ENCODE peak calls at places on chromosome 16, in nine cellular contexts. F is fibroblast of the aortic adventitia, R is lower leg skin, U is psoas muscle, W is fibroblast of mammary gland, K is heart right ventricle, E is HFF-Myc, X is progenitor cell of endocrine pancreas, Q is foreskin fibroblast. G is an unnamed sample.

GRCh38 chr16:87351320-87351698 is 32.3 kb downstream of the FBXO31 start:
- DNase-seq in F (peak), R (no peak), U (no peak), W (no peak), K (peak), E (no peak), X (no peak), Q (peak), G (no peak)

GRCh38 chr16:54945063-54945462 is 14.4 kb downstream of the IRX5 start:
- DNase-seq in F (no peak), R (no peak), U (no peak), W (no peak), K (no peak), E (no peak), X (no peak), Q (no peak), G (no peak)

GRCh38 chr16:13421726-13422125 is 498.2 kb upstream of the ERCC4 start:
- DNase-seq in F (no peak), R (no peak), U (no peak), W (peak), K (no peak), E (no peak), X (no peak), Q (peak), G (no peak)

GRCh38 chr16:8882725-8883377 is 700 bp downstream of the LITAFD start:
- DNase-seq in F (no peak), R (no peak), U (peak), W (no peak), K (no peak), E (no peak), X (no peak), Q (no peak), G (no peak)

GRCh38 chr16:46822270-46822669 is 8.7 kb downstream of the C16orf87 start:
- DNase-seq in F (peak), R (no peak), U (no peak), W (peak), K (no peak), E (no peak), X (no peak), Q (peak), G (no peak)

GRCh38 chr16:73399486-73399885 is 351.6 kb upstream of the ZFHX3 start:
- DNase-seq in F (no peak), R (no peak), U (no peak), W (no peak), K (no peak), E (no peak), X (no peak), Q (no peak), G (no peak)

GRCh38 chr16:82368041-82368440 is 198.0 kb upstream of the MPHOSPH6 start:
- DNase-seq in F (peak), R (no peak), U (peak), W (peak), K (peak), E (no peak), X (no peak), Q (peak), G (peak)

GRCh38 chr16:11612110-11612981 is 25.6 kb upstream of the LITAF start:
- DNase-seq in F (no peak), R (no peak), U (no peak), W (no peak), K (no peak), E (no peak), X (no peak), Q (no peak), G (peak)

GRCh38 chr16:15808071-15808470 is 48.8 kb downstream of the MYH11 start:
- DNase-seq in F (no peak), R (no peak), U (no peak), W (no peak), K (no peak), E (no peak), X (no peak), Q (no peak), G (no peak)

GRCh38 chr16:68367034-68367433 is 56.2 kb downstream of the PRMT7 start:
- DNase-seq in F (peak), R (no peak), U (no peak), W (peak), K (no peak), E (no peak), X (no peak), Q (peak), G (peak)

GRCh38 chr16:86050111-86050510 is 151.1 kb downstream of the IRF8 start:
- DNase-seq in F (no peak), R (no peak), U (no peak), W (no peak), K (no peak), E (no peak), X (no peak), Q (no peak), G (no peak)

GRCh38 chr16:86050591-86051375 is 151.8 kb downstream of the IRF8 start:
- DNase-seq in F (no peak), R (no peak), U (no peak), W (no peak), K (no peak), E (no peak), X (no peak), Q (no peak), G (no peak)

GRCh38 chr16:86048221-86048620 is 149.3 kb downstream of the IRF8 start:
- DNase-seq in F (no peak), R (no peak), U (no peak), W (no peak), K (no peak), E (no peak), X (no peak), Q (no peak), G (no peak)

GRCh38 chr16:86049641-86050040 is 150.7 kb downstream of the IRF8 start:
- DNase-seq in F (no peak), R (no peak), U (no peak), W (no peak), K (no peak), E (no peak), X (no peak), Q (no peak), G (no peak)

GRCh38 chr16:86048882-86049585 is 150.1 kb downstream of the IRF8 start:
- DNase-seq in F (no peak), R (no peak), U (no peak), W (no peak), K (no peak), E (no peak), X (no peak), Q (no peak), G (no peak)
- TF ChIP-seq CTCF in F (no peak), R (no peak), U (no peak), W (no peak), K (no peak), E (no peak), X (no peak), Q (no peak), G (no peak)

GRCh38 chr16:56513972-56514371 is 5.9 kb downstream of the BBS2 start:
- DNase-seq in F (peak), R (peak), U (no peak), W (peak), K (no peak), E (no peak), X (no peak), Q (peak), G (peak)
- TF ChIP-seq CTCF in F (peak), R (peak), U (peak), W (peak), K (peak), E (peak), X (peak), Q (peak), G (peak)

DNA sequence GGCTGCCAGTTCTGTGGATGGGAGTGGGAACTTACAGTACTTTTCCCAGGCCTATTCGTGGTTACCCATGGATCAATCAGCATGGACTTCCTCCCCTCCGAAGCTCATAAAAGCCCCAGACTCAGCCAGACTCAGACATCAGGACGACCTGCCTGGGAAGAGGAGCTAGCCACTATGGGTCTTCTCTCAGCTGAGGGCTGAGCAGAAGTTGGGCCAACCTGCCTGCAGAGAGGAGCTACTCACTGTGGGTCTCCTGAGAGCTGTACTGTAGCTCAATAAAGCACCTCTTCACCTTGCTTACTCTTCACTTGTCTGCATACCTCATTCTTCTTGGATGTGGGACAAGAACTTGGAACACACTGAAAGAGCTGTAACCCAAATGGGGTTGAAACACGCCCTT is 73.0 kb upstream of the BRD7 start:
- DNase-seq in F (no peak), R (no peak), U (no peak), W (no peak), K (no peak), E (no peak), X (no peak), Q (no peak), G (no peak)
- TF ChIP-seq CTCF in F (no peak), R (no peak), U (no peak), W (no peak), K (no peak), E (no peak), X (no peak), Q (no peak), G (no peak)

GRCh38 chr16:88441460-88441859 is 11.6 kb upstream of the ZFPM1 start:
- DNase-seq in F (no peak), R (no peak), U (no peak), W (no peak), K (no peak), E (no peak), X (no peak), Q (no peak), G (no peak)

GRCh38 chr16:88440686-88441405 is 12.2 kb upstream of the ZFPM1 start:
- DNase-seq in F (no peak), R (no peak), U (no peak), W (no peak), K (no peak), E (no peak), X (no peak), Q (no peak), G (no peak)

GRCh38 chr16:88440111-88440510 is 13.0 kb upstream of the ZFPM1 start:
- DNase-seq in F (no peak), R (no peak), U (no peak), W (no peak), K (no peak), E (no peak), X (no peak), Q (no peak), G (no peak)

GRCh38 chr16:88442811-88443576 is 10.1 kb upstream of the ZFPM1 start:
- DNase-seq in F (peak), R (no peak), U (peak), W (peak), K (peak), E (no peak), X (peak), Q (peak), G (peak)

DNA sequence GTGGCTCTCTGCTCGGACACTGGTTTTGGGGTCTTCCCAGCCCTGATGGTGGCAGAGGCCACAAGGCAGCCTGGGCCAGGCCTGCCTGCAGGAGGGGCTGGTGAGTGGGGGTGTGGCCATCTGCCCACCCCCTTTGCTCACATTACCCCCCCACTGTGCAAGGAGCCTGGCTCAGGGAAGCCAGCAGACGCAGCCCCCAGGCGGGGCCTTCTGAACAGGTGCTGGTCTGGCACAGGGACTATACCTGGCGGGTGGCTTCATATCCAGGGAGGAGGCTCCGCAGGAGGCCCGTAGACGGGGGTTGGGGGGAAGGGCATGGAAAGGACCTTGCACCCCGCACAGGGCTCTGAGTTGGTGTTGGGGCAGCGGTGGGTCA is 10.7 kb upstream of the ZFPM1 start:
- DNase-seq in F (no peak), R (no peak), U (no peak), W (no peak), K (no peak), E (no peak), X (no peak), Q (no peak), G (no peak)
- TF ChIP-seq CTCF in F (no peak), R (no peak), U (no peak), W (no peak), K (no peak), E (no peak), X (no peak), Q (no peak), G (no peak)

GRCh38 chr16:26963109-26963508 is 103.6 kb upstream of the C16orf82 start:
- DNase-seq in F (peak), R (no peak), U (no peak), W (peak), K (no peak), E (no peak), X (no peak), Q (peak), G (no peak)
- TF ChIP-seq CTCF in F (peak), R (no peak), U (no peak), W (peak), K (no peak), E (peak), X (peak), Q (peak), G (no peak)

GRCh38 chr16:29315916-29316517 is 90.5 kb downstream of the NPIPB11 start:
- DNase-seq in F (no peak), R (no peak), U (no peak), W (no peak), K (no peak), E (no peak), X (no peak), Q (no peak), G (no peak)
- TF ChIP-seq CTCF in F (no peak), R (no peak), U (peak), W (no peak), K (no peak), E (no peak), X (peak), Q (no peak), G (no peak)

GRCh38 chr16:31872201-31872600 is 1.4 kb upstream of the ZNF267 start:
- DNase-seq in F (no peak), R (no peak), U (no peak), W (no peak), K (no peak), E (no peak), X (no peak), Q (no peak), G (no peak)
- TF ChIP-seq CTCF in F (no peak), R (no peak), U (no peak), W (no peak), K (no peak), E (no peak), X (no peak), Q (no peak), G (no peak)

G was measured in epithelial cell of esophagus.